ENCODE peak calls at places on chromosomes 5 and 9, in six cellular contexts. One of them, this sample, is unnamed. For H3K27me3, the result is how much of the 10 kb centered on the place peaks cover.

GRCh38 chr9:124208571-124208970 is 49.2 kb upstream of the NEK6 start:
- DNase-seq in endothelial cell of umbilical vein: no peak
- DNase-seq in IMR-90: no peak
- DNase-seq in AG04450: no peak
- DNase-seq in left ventricle myocardium inferior: no peak
- DNase-seq in RWPE2: no peak
- DNase-seq in this sample: no peak

GRCh38 chr5:177537389-177538361 is 16.7 kb downstream of the FAM193B start:
- DNase-seq in IMR-90: peak
- DNase-seq in endothelial cell of umbilical vein: peak
- DNase-seq in RWPE2: no peak
- DNase-seq in AG04450: peak
- DNase-seq in left ventricle myocardium inferior: peak
- DNase-seq in this sample: peak

GRCh38 chr9:136777359-136777758 is 13.0 kb upstream of the LCN15 start:
- DNase-seq in RWPE2: no peak
- DNase-seq in endothelial cell of umbilical vein: no peak
- DNase-seq in AG04450: no peak
- DNase-seq in IMR-90: no peak
- DNase-seq in left ventricle myocardium inferior: no peak
- DNase-seq in this sample: no peak

GRCh38 chr5:111550282-111551020 is 38.1 kb upstream of the STARD4 start:
- DNase-seq in RWPE2: peak
- DNase-seq in endothelial cell of umbilical vein: peak
- DNase-seq in AG04450: peak
- DNase-seq in left ventricle myocardium inferior: peak
- DNase-seq in IMR-90: peak
- DNase-seq in this sample: peak

GRCh38 chr5:157758706-157759105 is 15.2 kb downstream of the LSM11 start:
- DNase-seq in RWPE2: no peak
- DNase-seq in left ventricle myocardium inferior: no peak
- DNase-seq in AG04450: no peak
- DNase-seq in endothelial cell of umbilical vein: no peak
- DNase-seq in IMR-90: no peak
- DNase-seq in this sample: no peak

GRCh38 chr5:147509041-147509709 is 693 bp downstream of the DPYSL3 start:
- DNase-seq in RWPE2: peak
- DNase-seq in left ventricle myocardium inferior: peak
- DNase-seq in IMR-90: peak
- DNase-seq in endothelial cell of umbilical vein: no peak
- DNase-seq in AG04450: no peak
- DNase-seq in this sample: peak

GRCh38 chr5:53416144-53416730 is 64.2 kb upstream of the FST start:
- DNase-seq in endothelial cell of umbilical vein: no peak
- DNase-seq in RWPE2: no peak
- DNase-seq in IMR-90: no peak
- DNase-seq in left ventricle myocardium inferior: no peak
- DNase-seq in AG04450: no peak
- DNase-seq in this sample: no peak

GRCh38 chr5:63911871-63912270 is 50.4 kb downstream of the HTR1A start:
- DNase-seq in left ventricle myocardium inferior: no peak
- DNase-seq in AG04450: no peak
- DNase-seq in RWPE2: no peak
- DNase-seq in IMR-90: no peak
- DNase-seq in endothelial cell of umbilical vein: no peak
- DNase-seq in this sample: no peak

GRCh38 chr5:97000391-97000790 is 64.5 kb downstream of the LNPEP start:
- DNase-seq in endothelial cell of umbilical vein: no peak
- DNase-seq in RWPE2: no peak
- DNase-seq in AG04450: no peak
- DNase-seq in left ventricle myocardium inferior: no peak
- DNase-seq in IMR-90: no peak
- DNase-seq in this sample: no peak

GRCh38 chr5:54547711-54548250 is 30.2 kb downstream of the SNX18 start:
- DNase-seq in AG04450: peak
- DNase-seq in RWPE2: no peak
- DNase-seq in endothelial cell of umbilical vein: no peak
- DNase-seq in IMR-90: peak
- DNase-seq in left ventricle myocardium inferior: peak
- DNase-seq in this sample: no peak

DNA sequence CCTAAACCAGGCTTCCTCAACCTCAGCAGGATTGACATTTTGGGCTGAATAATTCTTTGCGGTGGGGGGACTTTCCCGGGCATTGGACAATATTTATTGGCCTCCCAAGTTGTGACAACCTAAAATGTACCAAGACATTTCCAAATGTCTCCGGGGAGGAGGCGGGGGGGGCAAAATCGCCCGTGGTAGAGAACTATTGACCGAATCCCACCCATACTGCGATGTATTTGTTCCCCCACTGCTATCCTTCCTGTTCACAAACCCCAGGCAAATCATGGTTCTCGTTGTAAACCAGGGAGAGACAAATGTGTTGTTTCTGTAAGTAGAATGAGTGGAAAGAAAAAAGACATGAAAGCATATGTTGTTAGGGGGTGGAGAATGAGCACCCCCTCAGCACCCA is 141.8 kb downstream of the PSAT1 start:
- DNase-seq in endothelial cell of umbilical vein: no peak
- DNase-seq in left ventricle myocardium inferior: no peak
- DNase-seq in AG04450: no peak
- DNase-seq in RWPE2: no peak
- DNase-seq in IMR-90: no peak
- DNase-seq in this sample: no peak
- H3K4me3 ChIP-seq in endothelial cell of umbilical vein: no peak
- H3K4me3 ChIP-seq in left ventricle myocardium inferior: no peak
- H3K4me3 ChIP-seq in AG04450: no peak
- H3K4me3 ChIP-seq in RWPE2: no peak
- H3K4me3 ChIP-seq in IMR-90: no peak
- H3K4me3 ChIP-seq in this sample: peak

GRCh38 chr5:75616961-75617660 is 5.9 kb downstream of the ANKDD1B start:
- DNase-seq in endothelial cell of umbilical vein: no peak
- DNase-seq in RWPE2: no peak
- DNase-seq in IMR-90: no peak
- DNase-seq in AG04450: no peak
- DNase-seq in left ventricle myocardium inferior: no peak
- DNase-seq in this sample: peak

GRCh38 chr5:75614165-75614564 is 2.9 kb downstream of the ANKDD1B start:
- DNase-seq in AG04450: no peak
- DNase-seq in RWPE2: no peak
- DNase-seq in left ventricle myocardium inferior: no peak
- DNase-seq in endothelial cell of umbilical vein: no peak
- DNase-seq in IMR-90: no peak
- DNase-seq in this sample: no peak

GRCh38 chr5:75617746-75618352 is 6.6 kb downstream of the ANKDD1B start:
- DNase-seq in RWPE2: no peak
- DNase-seq in left ventricle myocardium inferior: no peak
- DNase-seq in IMR-90: no peak
- DNase-seq in endothelial cell of umbilical vein: no peak
- DNase-seq in AG04450: peak
- DNase-seq in this sample: peak

GRCh38 chr5:75620184-75620959 is 9.1 kb downstream of the ANKDD1B start:
- DNase-seq in IMR-90: no peak
- DNase-seq in endothelial cell of umbilical vein: no peak
- DNase-seq in left ventricle myocardium inferior: no peak
- DNase-seq in RWPE2: no peak
- DNase-seq in AG04450: no peak
- DNase-seq in this sample: no peak

GRCh38 chr5:75616286-75616810 is 5.1 kb downstream of the ANKDD1B start:
- DNase-seq in AG04450: no peak
- DNase-seq in RWPE2: no peak
- DNase-seq in endothelial cell of umbilical vein: no peak
- DNase-seq in left ventricle myocardium inferior: no peak
- DNase-seq in IMR-90: no peak
- DNase-seq in this sample: peak
- H3K27me3 ChIP-seq in AG04450: under half
- H3K27me3 ChIP-seq in RWPE2: under half
- H3K27me3 ChIP-seq in endothelial cell of umbilical vein: under half
- H3K27me3 ChIP-seq in left ventricle myocardium inferior: under half
- H3K27me3 ChIP-seq in IMR-90: under half
- H3K27me3 ChIP-seq in this sample: under half

DNA sequence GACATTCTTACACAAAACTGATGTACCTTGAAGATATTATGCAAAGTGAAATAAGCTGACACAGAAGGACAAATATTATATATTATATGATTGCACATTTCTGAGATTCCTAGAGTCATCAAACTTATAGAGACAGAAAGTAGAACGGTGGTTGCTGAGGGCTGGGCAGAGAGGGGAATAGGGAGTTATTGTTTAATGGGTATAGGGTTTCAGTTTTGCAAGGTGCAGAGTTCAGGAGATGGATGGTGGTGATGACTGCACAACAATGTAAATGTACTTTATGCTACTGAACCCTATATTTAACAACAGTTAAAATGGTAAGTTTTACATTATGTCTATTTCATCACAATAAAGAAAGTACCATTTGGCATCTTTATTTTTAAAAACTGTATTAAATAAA is 315.8 kb upstream of the POU5F2 start:
- DNase-seq in RWPE2: no peak
- DNase-seq in endothelial cell of umbilical vein: no peak
- DNase-seq in AG04450: no peak
- DNase-seq in left ventricle myocardium inferior: no peak
- DNase-seq in IMR-90: no peak
- DNase-seq in this sample: no peak
- H3K4me3 ChIP-seq in RWPE2: no peak
- H3K4me3 ChIP-seq in endothelial cell of umbilical vein: no peak
- H3K4me3 ChIP-seq in AG04450: no peak
- H3K4me3 ChIP-seq in left ventricle myocardium inferior: no peak
- H3K4me3 ChIP-seq in IMR-90: no peak
- H3K4me3 ChIP-seq in this sample: no peak

GRCh38 chr5:77176429-77176828 is 34.1 kb upstream of the PDE8B start:
- DNase-seq in AG04450: no peak
- DNase-seq in endothelial cell of umbilical vein: no peak
- DNase-seq in left ventricle myocardium inferior: no peak
- DNase-seq in RWPE2: no peak
- DNase-seq in IMR-90: no peak
- DNase-seq in this sample: no peak
- H3K27me3 ChIP-seq in AG04450: under half
- H3K27me3 ChIP-seq in endothelial cell of umbilical vein: under half
- H3K27me3 ChIP-seq in left ventricle myocardium inferior: under half
- H3K27me3 ChIP-seq in RWPE2: under half
- H3K27me3 ChIP-seq in IMR-90: under half
- H3K27me3 ChIP-seq in this sample: under half

GRCh38 chr9:33445941-33446506 is 1.4 kb downstream of the AQP3 start:
- DNase-seq in endothelial cell of umbilical vein: no peak
- DNase-seq in RWPE2: no peak
- DNase-seq in AG04450: no peak
- DNase-seq in left ventricle myocardium inferior: no peak
- DNase-seq in IMR-90: no peak
- DNase-seq in this sample: peak
- H3K4me3 ChIP-seq in endothelial cell of umbilical vein: no peak
- H3K4me3 ChIP-seq in RWPE2: no peak
- H3K4me3 ChIP-seq in AG04450: no peak
- H3K4me3 ChIP-seq in left ventricle myocardium inferior: peak
- H3K4me3 ChIP-seq in IMR-90: no peak
- H3K4me3 ChIP-seq in this sample: peak

DNA sequence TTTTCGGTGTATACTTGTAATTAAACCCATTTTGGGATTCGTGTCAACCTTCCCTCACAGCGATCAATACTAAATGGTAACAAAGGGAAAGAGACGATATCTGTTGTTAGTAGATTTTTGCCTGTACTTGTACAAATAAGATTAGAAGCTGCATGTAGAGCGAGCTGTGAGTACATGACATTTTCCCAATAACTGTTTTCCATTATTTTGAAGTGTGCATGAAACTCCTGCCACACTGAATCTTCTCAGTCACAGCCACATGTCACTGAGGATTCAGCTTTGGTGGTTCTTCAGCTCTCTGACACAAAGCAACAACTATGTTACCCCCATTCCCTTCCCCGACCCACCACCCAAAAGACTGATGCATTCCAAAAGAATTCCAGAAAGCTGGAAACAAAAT is 685.6 kb downstream of the EFNA5 start:
- DNase-seq in RWPE2: no peak
- DNase-seq in left ventricle myocardium inferior: no peak
- DNase-seq in IMR-90: no peak
- DNase-seq in endothelial cell of umbilical vein: no peak
- DNase-seq in AG04450: no peak
- DNase-seq in this sample: no peak
- H3K27me3 ChIP-seq in RWPE2: under half
- H3K27me3 ChIP-seq in left ventricle myocardium inferior: under half
- H3K27me3 ChIP-seq in IMR-90: under half
- H3K27me3 ChIP-seq in endothelial cell of umbilical vein: under half
- H3K27me3 ChIP-seq in AG04450: under half
- H3K27me3 ChIP-seq in this sample: under half